ENCODE peak calls at places on chromosomes 3 and 15, in seven cellular contexts. M, G, T, J, X, P and V are unnamed samples.

GRCh38 chr3:161854232-161854771 is 357.7 kb downstream of the OTOL1 start:
- DNase-seq in G (peak), M (peak), P (no peak), J (no peak), T (peak), X (peak), V (peak)

GRCh38 chr3:85560088-85560790 is 601.5 kb downstream of the CADM2 start:
- DNase-seq in G (peak), J (no peak), P (peak), T (no peak), X (no peak), M (peak), V (peak)

GRCh38 chr15:81093961-81094360 is 40.1 kb upstream of the CFAP161 start:
- DNase-seq in G (no peak), X (no peak), M (no peak), P (no peak), J (no peak), T (no peak), V (no peak)

GRCh38 chr3:57298041-57298440 is 5.6 kb upstream of the ASB14 start:
- DNase-seq in J (no peak), T (no peak), G (peak), M (no peak), P (no peak), X (peak), V (no peak)

GRCh38 chr3:189860296-189860695 is 229.1 kb downstream of the TP63 start:
- DNase-seq in G (no peak), T (no peak), X (no peak), M (no peak), P (no peak), J (no peak), V (no peak)

GRCh38 chr3:195285403-195285802 is 14.4 kb upstream of the XXYLT1 start:
- DNase-seq in M (no peak), T (no peak), G (no peak), P (no peak), X (no peak), J (no peak), V (peak)

GRCh38 chr15:53658827-53659226 is 100.6 kb downstream of the WDR72 start:
- DNase-seq in P (no peak), T (no peak), M (peak), X (no peak), G (no peak), J (no peak), V (no peak)

GRCh38 chr3:16205156-16205870 is 30.8 kb downstream of the GALNT15 start:
- DNase-seq in J (no peak), T (no peak), X (peak), G (no peak), P (no peak), M (no peak), V (no peak)

GRCh38 chr3:179148446-179149238 is 485 bp downstream of the PIK3CA start:
- DNase-seq in M (peak), G (peak), X (peak), P (peak), T (peak), J (peak), V (peak)

GRCh38 chr3:81545572-81545971 is 215.9 kb downstream of the GBE1 start:
- DNase-seq in P (no peak), J (no peak), G (no peak), T (no peak), M (peak), X (peak), V (peak)

GRCh38 chr3:39378092-39378491 is 5.1 kb upstream of the SLC25A38 start:
- DNase-seq in J (peak), P (no peak), T (peak), G (peak), X (peak), M (peak), V (peak)

GRCh38 chr3:134680796-134681526 is 30.1 kb upstream of the KY start:
- DNase-seq in T (no peak), X (no peak), J (no peak), G (no peak), P (no peak), M (no peak), V (no peak)
- H3K4me3 ChIP-seq in T (no peak), X (no peak), J (no peak), G (no peak), P (no peak), M (no peak), V (no peak)

GRCh38 chr15:58921267-58921666 is 12.2 kb downstream of the SLTM start:
- DNase-seq in T (no peak), G (no peak), X (no peak), J (no peak), M (peak), P (no peak), V (peak)

GRCh38 chr15:58919232-58919631 is 14.2 kb downstream of the SLTM start:
- DNase-seq in J (no peak), P (no peak), M (no peak), X (no peak), G (no peak), T (no peak), V (no peak)

GRCh38 chr15:58916962-58917361 is 16.5 kb downstream of the SLTM start:
- DNase-seq in P (no peak), X (no peak), M (no peak), J (no peak), T (no peak), G (no peak), V (no peak)

GRCh38 chr15:58923284-58923683 is 10.2 kb downstream of the SLTM start:
- DNase-seq in J (no peak), T (no peak), M (no peak), X (no peak), G (no peak), P (no peak), V (no peak)

GRCh38 chr15:58918239-58918638 is 15.2 kb downstream of the SLTM start:
- DNase-seq in J (no peak), T (no peak), X (peak), M (no peak), P (no peak), G (no peak), V (peak)
- H3K4me3 ChIP-seq in J (no peak), T (no peak), X (no peak), M (no peak), P (no peak), G (no peak), V (peak)

GRCh38 chr15:96340348-96340610 is 9.8 kb downstream of the NR2F2 start:
- DNase-seq in M (no peak), G (no peak), X (no peak), P (no peak), T (no peak), J (no peak), V (no peak)
- H3K4me3 ChIP-seq in M (peak), G (peak), X (peak), P (peak), T (peak), J (no peak), V (peak)

GRCh38 chr3:102449341-102449740 is 14.5 kb downstream of the ZPLD1 start:
- DNase-seq in M (no peak), T (no peak), G (no peak), X (peak), P (no peak), J (no peak), V (peak)

GRCh38 chr3:102444101-102444500 is 9.3 kb downstream of the ZPLD1 start:
- DNase-seq in T (no peak), J (no peak), P (no peak), X (peak), M (peak), G (no peak), V (peak)

GRCh38 chr3:102449930-102450329 is 15.1 kb downstream of the ZPLD1 start:
- DNase-seq in G (no peak), X (no peak), T (no peak), P (no peak), J (no peak), M (no peak), V (no peak)

GRCh38 chr3:102450976-102451375 is 16.2 kb downstream of the ZPLD1 start:
- DNase-seq in G (no peak), T (no peak), M (peak), X (no peak), P (no peak), J (no peak), V (peak)

GRCh38 chr3:102447272-102447671 is 12.5 kb downstream of the ZPLD1 start:
- DNase-seq in M (peak), J (no peak), P (no peak), G (no peak), X (peak), T (no peak), V (peak)
- H3K4me3 ChIP-seq in M (no peak), J (no peak), P (no peak), G (no peak), X (no peak), T (no peak), V (no peak)

DNA sequence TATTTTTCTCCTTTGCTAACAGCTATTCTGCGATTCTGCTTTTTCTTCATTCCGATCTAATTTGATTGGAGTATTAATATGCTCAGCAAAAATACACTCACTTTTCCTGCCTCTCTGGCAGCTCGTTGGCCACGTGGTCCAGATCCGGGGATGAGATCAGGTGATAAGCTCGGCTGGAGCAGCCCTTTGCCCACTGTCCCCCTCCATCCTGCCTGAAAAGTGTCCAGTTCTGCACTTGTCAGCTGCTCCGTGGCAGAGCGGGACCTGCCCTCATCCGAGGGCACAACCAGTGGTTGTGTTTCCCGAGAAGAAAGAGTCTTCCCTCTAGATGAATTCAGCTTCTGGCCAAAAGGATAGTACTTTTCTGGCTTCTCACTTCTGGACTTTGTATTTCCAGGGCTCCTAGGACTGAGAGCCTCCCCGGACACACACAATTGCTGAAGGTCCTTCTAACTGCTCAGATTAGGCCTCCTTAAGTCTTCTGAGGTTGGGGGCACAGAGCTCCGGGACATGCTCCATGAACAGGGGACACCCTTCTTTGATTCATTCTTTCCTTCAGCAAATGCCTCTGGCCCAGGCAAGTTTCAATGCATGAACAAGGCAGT is 103.9 kb upstream of the ALDH1A3 start:
- DNase-seq in G (no peak), X (no peak), J (no peak), M (no peak), P (no peak), T (no peak), V (no peak)
- H3K4me3 ChIP-seq in G (no peak), X (no peak), J (no peak), M (no peak), P (no peak), T (no peak), V (no peak)

GRCh38 chr15:38652183-38652794 is 87.7 kb upstream of the RASGRP1 start:
- DNase-seq in M (no peak), X (no peak), G (no peak), T (no peak), J (no peak), P (no peak), V (no peak)
- H3K4me3 ChIP-seq in M (no peak), X (no peak), G (no peak), T (no peak), J (peak), P (no peak), V (no peak)

DNA sequence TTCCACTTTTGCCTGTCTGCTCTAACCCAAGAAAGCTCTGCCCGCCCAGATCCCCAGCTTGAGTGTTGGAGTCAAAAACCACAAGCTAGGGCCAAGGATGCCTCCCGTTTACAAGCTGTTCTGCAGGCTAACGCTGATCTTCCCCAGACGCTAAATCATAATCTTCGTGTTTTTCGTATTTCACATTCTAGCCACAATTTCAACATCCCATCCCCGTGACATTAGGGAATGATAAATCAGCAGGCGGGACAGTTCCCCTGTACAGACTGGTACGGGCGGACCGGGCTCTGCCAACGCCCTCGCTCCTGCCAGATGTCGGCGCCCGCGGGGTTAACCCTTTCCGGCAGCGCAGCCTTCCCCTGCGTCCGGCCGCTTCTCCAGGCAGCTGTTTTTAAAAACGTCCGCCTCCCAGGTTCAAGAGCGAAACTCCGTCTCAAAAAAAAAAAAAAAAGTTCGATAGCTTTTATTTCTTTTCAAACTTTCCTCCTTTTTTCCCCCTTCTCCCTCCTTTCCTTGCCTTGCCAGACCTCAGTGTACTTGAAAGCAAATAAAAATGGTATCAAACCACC is 81.0 kb upstream of the BNC1 start:
- DNase-seq in J (no peak), G (no peak), X (peak), P (peak), M (peak), T (no peak), V (peak)
- H3K4me3 ChIP-seq in J (no peak), G (peak), X (peak), P (peak), M (peak), T (no peak), V (peak)

DNA sequence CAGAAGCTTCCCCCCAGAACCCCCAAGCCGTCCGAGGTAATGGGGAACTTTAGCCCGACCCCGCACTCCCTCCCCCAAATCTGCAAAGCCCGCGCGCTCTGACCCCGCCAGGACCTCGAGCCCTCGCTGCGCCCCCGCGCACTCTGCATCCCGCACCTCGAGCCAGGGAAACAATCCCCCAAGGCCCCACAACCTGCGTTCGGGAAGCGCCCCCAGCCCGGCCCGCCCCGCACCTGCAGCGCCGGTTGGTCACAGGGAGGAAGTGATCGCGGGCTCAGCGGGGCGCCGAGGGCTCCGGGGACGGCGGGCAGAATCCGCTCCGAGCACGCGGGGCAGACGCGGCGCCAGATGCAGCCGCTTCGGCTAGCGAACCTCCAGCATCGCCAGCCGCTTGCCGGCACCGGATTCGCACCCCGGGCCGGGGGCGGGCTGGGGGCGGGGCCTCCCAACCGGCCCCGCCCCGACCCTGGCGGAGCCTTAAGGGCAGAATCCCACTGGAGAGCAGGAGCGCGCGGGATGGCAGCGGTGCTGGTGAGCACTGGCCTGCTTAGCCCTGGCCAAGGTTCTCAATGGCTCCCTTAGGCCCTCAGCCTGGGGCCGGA is at the start of gene CAMKV:
- DNase-seq in X (no peak), M (no peak), G (no peak), P (no peak), J (no peak), T (peak), V (no peak)
- H3K4me3 ChIP-seq in X (no peak), M (no peak), G (peak), P (peak), J (no peak), T (peak), V (peak)